ENCODE peak calls at places on chromosomes 4 and X, in four cellular contexts. T is upper lobe of right lung, R is glutamatergic neuron, H is pancreas. V is an unnamed sample.

GRCh38 chrX:153646620-153647373 is at the start of gene DUSP9:
- DNase-seq in H (peak), T (peak), R (peak), V (no peak)

GRCh38 chr4:7651461-7651921 is 216.8 kb upstream of the PSAPL1 start:
- DNase-seq in H (no peak), T (no peak), R (no peak), V (peak)

GRCh38 chr4:28926156-28926555 is 1794.0 kb upstream of the PCDH7 start:
- DNase-seq in R (no peak), T (no peak), H (no peak), V (no peak)

GRCh38 chrX:48958635-48959094 is 1.3 kb upstream of the OTUD5 start:
- DNase-seq in T (peak), H (peak), R (peak), V (peak)

GRCh38 chr4:120209706-120210105 is 143.1 kb upstream of the MAD2L1 start:
- DNase-seq in T (no peak), H (no peak), R (no peak), V (no peak)

GRCh38 chr4:152211936-152212675 is 323.8 kb downstream of the FBXW7 start:
- DNase-seq in H (no peak), T (no peak), R (no peak), V (no peak)

GRCh38 chrX:39011454-39012204 is 210.4 kb downstream of the MID1IP1 start:
- DNase-seq in H (no peak), T (no peak), R (no peak), V (peak)

GRCh38 chr4:76526585-76526990 is 91.6 kb downstream of the SHROOM3 start:
- DNase-seq in R (no peak), T (no peak), H (peak), V (peak)

GRCh38 chr4:79964715-79965345 is 108.2 kb downstream of the ANTXR2 start:
- DNase-seq in H (no peak), R (peak), T (no peak), V (no peak)

GRCh38 chrX:6015423-6015822 is 213.2 kb downstream of the NLGN4X start:
- DNase-seq in R (no peak), H (no peak), T (no peak), V (no peak)

GRCh38 chr4:153095448-153096204 is 108.6 kb upstream of the TRIM2 start:
- DNase-seq in H (no peak), T (no peak), R (no peak), V (no peak)

GRCh38 chr4:85474818-85475630 is at the start of gene ARHGAP24:
- DNase-seq in H (peak), T (peak), R (peak), V (peak)

GRCh38 chr4:37644962-37645361 is 41.2 kb downstream of the RELL1 start:
- DNase-seq in T (no peak), H (no peak), R (no peak), V (no peak)

GRCh38 chr4:26372525-26373172 is 51.8 kb downstream of the RBPJ start:
- DNase-seq in R (no peak), T (no peak), H (peak), V (peak)

GRCh38 chr4:123587983-123588494 is 191.4 kb downstream of the SPRY1 start:
- DNase-seq in H (peak), R (no peak), T (no peak), V (peak)

GRCh38 chr4:92678292-92678691 is 374.5 kb downstream of the GRID2 start:
- DNase-seq in T (no peak), H (no peak), R (no peak), V (no peak)

V was measured in mucosa of gallbladder.